ENCODE peak calls at places on chromosomes 3 and 15, in seven cellular contexts. C is H1, O is IMR-90, K is fibroblast of lung, G is hepatocyte, I is MM.1S, U is astrocyte. T is an unnamed sample.

GRCh38 chr3:66386925-66387650 is 113.7 kb downstream of the LRIG1 start:
- DNase-seq in G (no peak), U (no peak), I (no peak), C (no peak), O (peak), K (no peak), T (no peak)

GRCh38 chr15:38002883-38003477 is 68.5 kb downstream of the TMCO5A start:
- DNase-seq in G (peak), U (peak), O (peak), I (peak), K (peak), C (peak), T (peak)

GRCh38 chr3:26087751-26088150 is 297.9 kb downstream of the OXSM start:
- DNase-seq in I (no peak), G (no peak), U (no peak), K (no peak), C (no peak), O (no peak), T (no peak)

GRCh38 chr3:142656595-142656994 is 60.4 kb downstream of the PLS1 start:
- DNase-seq in K (no peak), O (no peak), I (no peak), G (no peak), C (no peak), U (no peak), T (no peak)

GRCh38 chr3:14846481-14846880 is 27.7 kb downstream of the FGD5 start:
- DNase-seq in G (no peak), O (no peak), I (no peak), U (no peak), C (no peak), K (no peak), T (no peak)

GRCh38 chr3:98763076-98763475 is at the start of gene ST3GAL6:
- DNase-seq in K (peak), U (no peak), C (no peak), O (peak), I (no peak), G (no peak), T (no peak)

GRCh38 chr3:46926871-46927717 is 49.5 kb downstream of the CCDC12 start:
- DNase-seq in O (no peak), G (peak), I (peak), U (no peak), C (no peak), K (no peak), T (no peak)

GRCh38 chr3:114650808-114651207 is 357.0 kb downstream of the TIGIT start:
- DNase-seq in C (no peak), G (no peak), I (no peak), U (peak), K (peak), O (peak), T (peak)

GRCh38 chr3:25426408-25426807 is 1.7 kb upstream of the RARB start:
- DNase-seq in C (no peak), O (no peak), U (peak), K (no peak), G (no peak), I (no peak), T (no peak)

GRCh38 chr3:115688408-115688807 is 65.1 kb downstream of the GAP43 start:
- DNase-seq in K (no peak), C (no peak), U (no peak), O (no peak), G (no peak), I (no peak), T (no peak)

GRCh38 chr15:68617001-68617400 is 38.2 kb downstream of the CORO2B start:
- DNase-seq in C (no peak), G (no peak), O (peak), I (no peak), K (no peak), U (peak), T (no peak)

GRCh38 chr3:196502775-196503181 is 790 bp downstream of the RNF168 start:
- DNase-seq in G (peak), O (peak), U (peak), C (no peak), K (peak), I (peak), T (peak)

GRCh38 chr3:99240700-99241099 is 339.2 kb upstream of the DCBLD2 start:
- DNase-seq in G (no peak), I (no peak), K (no peak), U (peak), C (no peak), O (no peak), T (no peak)

GRCh38 chr3:49805884-49806701 is 3.0 kb downstream of the INKA1 start:
- DNase-seq in I (no peak), K (peak), G (peak), O (no peak), C (no peak), U (no peak), T (no peak)

GRCh38 chr3:99866167-99866810 is 48.6 kb downstream of the CMSS1 start:
- DNase-seq in G (no peak), U (peak), K (peak), O (peak), C (no peak), I (no peak), T (peak)

GRCh38 chr3:58664611-58665010 is 2.0 kb downstream of the FAM3D start:
- DNase-seq in K (no peak), C (no peak), O (no peak), I (no peak), U (no peak), G (no peak), T (no peak)

GRCh38 chr15:51085764-51086163 is 8.9 kb downstream of the TNFAIP8L3 start:
- DNase-seq in U (no peak), I (no peak), K (peak), G (no peak), O (peak), C (no peak), T (no peak)

GRCh38 chr3:193563999-193564398 is 9.3 kb upstream of the ATP13A4 start:
- DNase-seq in C (no peak), I (peak), K (no peak), G (peak), O (no peak), U (no peak), T (peak)

GRCh38 chr15:70159397-70160009 is 61.8 kb upstream of the TLE3 start:
- DNase-seq in I (no peak), K (no peak), O (no peak), U (no peak), G (no peak), C (no peak), T (no peak)

GRCh38 chr15:69537085-69537484 is 84.5 kb downstream of the RPLP1 start:
- DNase-seq in G (no peak), O (no peak), I (no peak), C (no peak), U (no peak), K (no peak), T (no peak)

GRCh38 chr15:39578851-39579486 is 1.9 kb upstream of the THBS1 start:
- DNase-seq in K (peak), C (no peak), U (no peak), I (no peak), G (no peak), O (peak), T (no peak)

GRCh38 chr3:25281041-25281842 is 146.8 kb upstream of the RARB start:
- DNase-seq in C (no peak), O (no peak), K (no peak), I (no peak), U (no peak), G (no peak), T (no peak)

GRCh38 chr15:69095280-69095679 is 65.2 kb upstream of the GLCE start:
- DNase-seq in G (no peak), U (no peak), I (no peak), C (no peak), K (no peak), O (no peak), T (no peak)

GRCh38 chr3:8658326-8659212 is 14.0 kb upstream of the SSUH2 start:
- DNase-seq in I (peak), O (peak), G (peak), K (peak), C (no peak), U (peak), T (peak)

GRCh38 chr3:136336329-136337100 is 86.4 kb downstream of the PCCB start:
- DNase-seq in C (no peak), K (peak), U (peak), G (no peak), I (no peak), O (peak), T (no peak)

GRCh38 chr15:88911766-88912118 is 1.4 kb downstream of the MFGE8 start:
- DNase-seq in K (no peak), U (peak), I (no peak), O (peak), G (peak), C (no peak), T (peak)

GRCh38 chr15:78421241-78421994 is 16.6 kb upstream of the IREB2 start:
- DNase-seq in O (no peak), U (no peak), K (no peak), I (no peak), G (no peak), C (no peak), T (no peak)

GRCh38 chr3:196237203-196237602 is 20.9 kb downstream of the SLC51A start:
- DNase-seq in U (no peak), K (no peak), G (no peak), I (no peak), O (no peak), C (no peak), T (no peak)

GRCh38 chr3:110234831-110235230 is 836.8 kb upstream of the NECTIN3 start:
- DNase-seq in O (peak), G (no peak), K (peak), U (no peak), C (no peak), I (no peak), T (no peak)

GRCh38 chr3:121481116-121481895 is 64.5 kb downstream of the POLQ start:
- DNase-seq in C (no peak), U (peak), I (no peak), O (peak), K (peak), G (no peak), T (peak)

GRCh38 chr3:108132727-108133373 is 42.0 kb upstream of the CD47 start:
- DNase-seq in G (no peak), O (peak), U (peak), I (no peak), C (no peak), K (peak), T (peak)
- H3K4me2 ChIP-seq in G (no peak), O (peak), U (peak), I (no peak), C (no peak), K (peak), T (peak)

GRCh38 chr15:46411900-46412299 is 777.1 kb downstream of the SQOR start:
- DNase-seq in G (no peak), K (no peak), C (no peak), U (no peak), I (no peak), O (no peak), T (no peak)

GRCh38 chr15:46410681-46411080 is 775.9 kb downstream of the SQOR start:
- DNase-seq in C (no peak), K (no peak), O (no peak), U (no peak), I (no peak), G (no peak), T (no peak)

GRCh38 chr15:46413799-46414198 is 779.0 kb downstream of the SQOR start:
- DNase-seq in G (no peak), I (no peak), O (peak), C (no peak), K (peak), U (peak), T (peak)

GRCh38 chr15:46416544-46416943 is 781.7 kb downstream of the SQOR start:
- DNase-seq in I (no peak), G (no peak), O (no peak), K (no peak), C (no peak), U (no peak), T (no peak)
- H3K27ac ChIP-seq in I (no peak), G (no peak), O (no peak), K (no peak), C (no peak), U (no peak), T (no peak)

GRCh38 chr3:126654571-126655393 is at the start of gene TXNRD3:
- DNase-seq in C (peak), I (peak), K (peak), U (peak), G (peak), O (peak), T (peak)
- H3K4me2 ChIP-seq in C (peak), I (peak), K (peak), U (peak), G (peak), O (peak), T (peak)

GRCh38 chr3:16789344-16790100 is 95.2 kb upstream of the PLCL2 start:
- DNase-seq in I (no peak), O (no peak), G (no peak), U (no peak), K (no peak), C (no peak), T (no peak)

GRCh38 chr3:16794251-16794650 is 90.5 kb upstream of the PLCL2 start:
- DNase-seq in G (no peak), K (no peak), O (no peak), C (no peak), I (no peak), U (no peak), T (peak)

GRCh38 chr3:16788440-16789057 is 96.2 kb upstream of the PLCL2 start:
- DNase-seq in I (no peak), G (no peak), O (no peak), C (no peak), U (no peak), K (no peak), T (no peak)

GRCh38 chr3:16793321-16793720 is 91.4 kb upstream of the PLCL2 start:
- DNase-seq in U (no peak), I (no peak), O (no peak), C (no peak), G (no peak), K (no peak), T (no peak)

GRCh38 chr3:16790432-16791379 is 94.0 kb upstream of the PLCL2 start:
- DNase-seq in G (no peak), U (no peak), K (no peak), O (no peak), C (no peak), I (no peak), T (no peak)
- H3K27ac ChIP-seq in G (no peak), U (no peak), K (no peak), O (no peak), C (no peak), I (no peak), T (no peak)

T was measured in PC-3.